ENCODE peak calls at places on chromosomes 13 and 19, in nine cellular contexts. C is uterus, V is ovary, Q is colonic mucosa, W is pancreas, G is adipocyte, A is body of pancreas, R is tibial nerve, T is transverse colon. L is an unnamed sample.

GRCh38 chr19:49127674-49128544 is 8.6 kb downstream of the PPFIA3 start:
- DNase-seq in Q (peak; percentile 98), R (peak; percentile 91), C (peak; percentile 94), T (peak; percentile 98), G (peak; percentile 100), A (peak; percentile 96), V (peak; percentile 95), W (peak; percentile 99), L (peak; percentile 97)

GRCh38 chr13:110097013-110097412 is 209.9 kb downstream of the COL4A1 start:
- DNase-seq in T (no peak), R (no peak), A (no peak), V (no peak), W (no peak), Q (no peak), G (no peak), C (no peak), L (no peak)

GRCh38 chr19:33416307-33417215 is 43.1 kb downstream of the CEBPG start:
- DNase-seq in G (peak; percentile 63), Q (peak; percentile 79), A (peak; percentile 79), C (no peak), T (peak; percentile 71), V (peak; percentile 50), R (peak; percentile 65), W (no peak), L (peak; percentile 48)

GRCh38 chr19:41811036-41811435 is 14.6 kb downstream of the CEACAM3 start:
- DNase-seq in W (no peak), C (no peak), T (no peak), Q (no peak), R (no peak), A (no peak), V (no peak), G (no peak), L (no peak)

GRCh38 chr13:50838031-50838430 is 5.5 kb downstream of the DLEU7 start:
- DNase-seq in V (no peak), Q (no peak), C (no peak), A (no peak), R (no peak), W (no peak), T (no peak), G (no peak), L (no peak)

GRCh38 chr13:50420720-50421456 is 405.6 kb downstream of the KCNRG start:
- DNase-seq in C (no peak), W (no peak), G (no peak), V (no peak), Q (no peak), T (no peak), R (no peak), A (no peak), L (no peak)

GRCh38 chr13:65971541-65971940 is 1258.6 kb downstream of the PCDH9 start:
- DNase-seq in W (no peak), R (no peak), V (no peak), C (no peak), A (no peak), Q (no peak), T (no peak), G (no peak), L (no peak)

GRCh38 chr13:85236431-85236830 is 562.8 kb downstream of the SLITRK6 start:
- DNase-seq in W (no peak), V (no peak), C (no peak), A (no peak), G (peak; percentile 57), T (no peak), R (no peak), Q (no peak), L (no peak)

GRCh38 chr13:38530492-38530891 is 156.4 kb upstream of the FREM2 start:
- DNase-seq in T (no peak), Q (no peak), R (no peak), C (no peak), W (no peak), G (peak; percentile 77), V (no peak), A (peak; percentile 7), L (no peak)

GRCh38 chr19:17488593-17489391 is 18.5 kb downstream of the SLC27A1 start:
- DNase-seq in G (peak; percentile 35), W (peak; percentile 93), R (no peak), V (no peak), A (peak; percentile 94), T (peak; percentile 93), Q (peak; percentile 94), C (peak; percentile 48), L (peak; percentile 90)

GRCh38 chr13:30869491-30869890 is 36.6 kb upstream of the MEDAG start:
- DNase-seq in C (peak; percentile 69), R (no peak), T (no peak), A (no peak), G (peak; percentile 28), V (peak; percentile 70), W (no peak), Q (no peak), L (no peak)

GRCh38 chr19:3183721-3184641 is 1.7 kb upstream of the NCLN start:
- DNase-seq in W (no peak), C (no peak), A (no peak), R (no peak), Q (no peak), V (no peak), T (no peak), G (no peak), L (no peak)

GRCh38 chr19:39677931-39678889 is 22.5 kb downstream of the LGALS16 start:
- DNase-seq in R (no peak), Q (no peak), A (peak; percentile 82), C (no peak), T (no peak), V (no peak), G (no peak), W (peak; percentile 60), L (peak; percentile 52)
- H3K4me3 ChIP-seq in R (no peak overlapping the region), Q (no peak overlapping the region), A (no peak overlapping the region), C (no peak overlapping the region), T (no peak overlapping the region), V (no peak overlapping the region), G (peak overlapping the region; percentile 55), W (peak overlapping the region; percentile 30), L (no peak overlapping the region)

GRCh38 chr13:106567421-106568224 is at the start of gene ARGLU1:
- DNase-seq in G (peak; percentile 98), Q (peak; percentile 95), R (peak; percentile 91), T (peak; percentile 96), A (peak; percentile 93), W (peak; percentile 95), C (peak; percentile 97), V (peak; percentile 93), L (peak; percentile 95)

GRCh38 chr13:106562301-106562700 is 5.6 kb downstream of the ARGLU1 start:
- DNase-seq in A (no peak), Q (no peak), V (no peak), T (no peak), C (no peak), R (no peak), G (no peak), W (no peak), L (no peak)

GRCh38 chr13:106568225-106569003 is 477 bp upstream of the ARGLU1 start:
- DNase-seq in R (no peak), C (no peak), W (no peak), V (no peak), A (no peak), T (no peak), G (no peak), Q (no peak), L (no peak)

GRCh38 chr13:106566682-106567420 is 1.1 kb downstream of the ARGLU1 start:
- DNase-seq in T (peak; percentile 69), C (peak; percentile 58), Q (peak; percentile 77), W (peak; percentile 56), R (peak; percentile 64), V (peak; percentile 54), G (peak; percentile 80), A (peak; percentile 68), L (peak; percentile 75)

GRCh38 chr13:106565127-106565775 is 2.7 kb downstream of the ARGLU1 start:
- DNase-seq in R (no peak), V (no peak), C (no peak), A (no peak), G (no peak), Q (no peak), W (no peak), T (no peak), L (no peak)
- H3K4me3 ChIP-seq in R (peak overlapping the region; percentile 95), V (peak overlapping the region; percentile 85), C (peak overlapping the region; percentile 4), A (no peak overlapping the region), G (peak overlapping the region; percentile 95), Q (no peak overlapping the region), W (peak overlapping the region; percentile 92), T (no peak overlapping the region), L (no peak overlapping the region)

DNA sequence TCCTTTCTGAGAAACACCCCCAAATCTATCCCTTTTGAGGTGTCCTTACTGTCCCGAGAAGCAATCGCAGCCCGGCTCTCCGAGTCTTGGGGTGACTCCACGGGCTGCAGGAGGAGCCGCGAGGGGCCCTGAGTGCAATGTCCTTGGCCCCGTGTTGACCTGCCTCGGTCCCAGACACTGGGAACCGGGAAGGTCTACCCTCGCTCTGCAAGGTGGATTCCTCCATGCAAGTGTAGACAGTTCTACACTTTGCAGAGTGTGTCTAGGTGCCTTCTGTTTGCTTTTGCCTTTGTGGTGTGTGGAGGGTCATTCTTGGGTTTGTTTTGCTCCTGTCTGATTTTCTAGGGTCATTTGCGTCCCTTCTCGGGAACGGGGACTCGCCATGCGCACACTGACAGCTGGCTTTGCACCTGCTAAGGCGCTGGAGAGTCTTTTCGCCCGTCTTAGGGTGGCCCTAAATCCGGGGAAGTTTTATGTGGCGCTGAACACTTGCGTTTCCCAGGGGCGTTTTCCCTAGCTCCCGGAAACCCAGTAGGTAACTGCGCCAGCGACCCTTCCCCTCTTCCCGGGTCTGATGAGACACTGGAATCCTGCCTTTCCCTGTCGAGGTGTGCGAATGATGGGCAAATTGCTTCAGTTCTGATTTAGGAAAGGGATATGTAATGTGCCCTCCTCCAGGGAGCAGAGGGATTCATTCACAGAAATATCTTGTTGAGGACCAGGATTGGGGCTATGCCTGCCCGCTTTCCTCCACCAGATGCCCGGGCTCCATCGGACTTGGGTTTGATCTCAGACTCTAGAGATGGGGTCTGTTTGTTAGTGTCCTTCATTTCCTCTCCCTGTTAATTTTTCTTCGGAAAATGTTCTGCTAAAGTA is 755 bp downstream of the SERTM1 start:
- DNase-seq in W (no peak), Q (no peak), R (no peak), V (no peak), T (no peak), C (no peak), G (no peak), A (no peak), L (no peak)
- H3K4me3 ChIP-seq in W (no peak overlapping the region), Q (no peak overlapping the region), R (peak overlapping the region; percentile 37), V (peak overlapping the region; percentile 60), T (no peak overlapping the region), C (peak overlapping the region; percentile 58), G (peak overlapping the region; percentile 68), A (no peak overlapping the region), L (no peak overlapping the region)

GRCh38 chr19:55444720-55445045 is 1.6 kb upstream of the SHISA7 start:
- DNase-seq in V (no peak), G (no peak), C (no peak), A (no peak), W (no peak), R (no peak), T (no peak), Q (no peak), L (no peak)

GRCh38 chr19:55443045-55443823 is at the start of gene SHISA7:
- DNase-seq in A (no peak), C (no peak), T (no peak), V (no peak), Q (no peak), W (no peak), G (no peak), R (no peak), L (no peak)

GRCh38 chr19:55446060-55446459 is 3.0 kb upstream of the SHISA7 start:
- DNase-seq in T (no peak), C (no peak), W (no peak), A (no peak), G (no peak), V (no peak), R (no peak), Q (no peak), L (no peak)

GRCh38 chr19:55442372-55443044 is 592 bp downstream of the SHISA7 start:
- DNase-seq in C (no peak), W (no peak), V (no peak), Q (no peak), T (no peak), A (no peak), R (no peak), G (no peak), L (no peak)

GRCh38 chr19:55443824-55444719 is 972 bp upstream of the SHISA7 start:
- DNase-seq in G (no peak), W (no peak), V (no peak), C (no peak), R (no peak), Q (no peak), T (no peak), A (no peak), L (no peak)
- H3K4me3 ChIP-seq in G (no peak overlapping the region), W (no peak overlapping the region), V (no peak overlapping the region), C (no peak overlapping the region), R (no peak overlapping the region), Q (no peak overlapping the region), T (no peak overlapping the region), A (no peak overlapping the region), L (no peak overlapping the region)

L was measured in lung.